ENCODE peak calls at places on chromosomes 1 and 21, in five cellular contexts. T is H54; I is retina; U is activated CD8-positive, alpha-beta memory T cell treated with anti-CD3 and anti-CD28 coated beads for 24 hours; M is retinal pigment epithelial cell. N is an unnamed sample.
A peak's percentile ranks its signal among the peaks of the same experiment; 100 is the strongest.

GRCh38 chr1:20719261-20719660 is 1.5 kb upstream of the KIF17 start:
- DNase-seq in U (no peak), T (no peak), I (no peak), M (no peak), N (no peak)

GRCh38 chr1:111538343-111539035 is 35.1 kb upstream of the ADORA3 start:
- DNase-seq in T (peak; percentile 28), M (peak; percentile 56), I (no peak), U (no peak), N (no peak)

GRCh38 chr1:81254560-81254959 is 546.2 kb upstream of the ADGRL2 start:
- DNase-seq in M (no peak), I (no peak), T (peak; percentile 5), U (no peak), N (no peak)

GRCh38 chr1:111602302-111602701 is 17.3 kb upstream of the RAP1A start:
- DNase-seq in I (no peak), U (no peak), M (no peak), T (no peak), N (no peak)

GRCh38 chr1:7975212-7975865 is 13.8 kb downstream of the PARK7 start:
- DNase-seq in U (no peak), M (peak; percentile 38), T (peak; percentile 61), I (peak; percentile 82), N (peak; percentile 82)

GRCh38 chr1:15939181-15940109 is 36.5 kb downstream of the ZBTB17 start:
- DNase-seq in U (peak; percentile 57), T (no peak), I (no peak), M (no peak), N (no peak)

GRCh38 chr1:33219886-33220661 is 36.2 kb upstream of the ZNF362 start:
- DNase-seq in U (no peak), I (no peak), T (peak; percentile 53), M (no peak), N (peak; percentile 62)

GRCh38 chr1:116910379-116911165 is 856 bp downstream of the PTGFRN start:
- DNase-seq in M (no peak), I (peak; percentile 81), T (no peak), U (peak; percentile 80), N (peak; percentile 38)

GRCh38 chr21:36976228-36976627 is 9.8 kb upstream of the HLCS start:
- DNase-seq in M (no peak), I (no peak), U (no peak), T (no peak), N (no peak)

GRCh38 chr1:60564196-60564595 is 490.6 kb upstream of the C1orf87 start:
- DNase-seq in M (no peak), T (no peak), I (no peak), U (no peak), N (no peak)

GRCh38 chr1:80582980-80583379 is 1217.8 kb upstream of the ADGRL2 start:
- DNase-seq in T (no peak), M (no peak), I (no peak), U (no peak), N (no peak)

GRCh38 chr1:18575620-18576019 is 55.0 kb upstream of the PAX7 start:
- DNase-seq in M (no peak), T (no peak), U (peak; percentile 77), I (peak; percentile 60), N (peak; percentile 76)

GRCh38 chr1:103129255-103129654 is 20.9 kb upstream of the COL11A1 start:
- DNase-seq in T (no peak), U (no peak), M (no peak), I (no peak), N (no peak)

GRCh38 chr1:178945763-178946266 is 74.9 kb upstream of the ANGPTL1 start:
- DNase-seq in I (no peak), M (no peak), T (no peak), U (peak; percentile 42), N (no peak)

GRCh38 chr1:204923209-204923608 is 52.5 kb downstream of the NFASC start:
- DNase-seq in I (peak; percentile 39), T (no peak), U (no peak), M (no peak), N (peak; percentile 17)

GRCh38 chr1:108590436-108590835 is 30.5 kb downstream of the EEIG2 start:
- DNase-seq in T (no peak), I (no peak), U (no peak), M (no peak), N (no peak)

GRCh38 chr21:35075546-35075945 is 26.4 kb upstream of the RUNX1 start:
- DNase-seq in U (no peak), M (no peak), T (no peak), I (no peak), N (no peak)

GRCh38 chr1:92168657-92169056 is 49.1 kb upstream of the C1orf146 start:
- DNase-seq in M (no peak), U (no peak), T (no peak), I (peak; percentile 45), N (no peak)

GRCh38 chr1:235307158-235308124 is 20.5 kb downstream of the ARID4B start:
- DNase-seq in M (no peak), T (no peak), U (no peak), I (no peak), N (no peak)

GRCh38 chr21:39004776-39005605 is 178.3 kb downstream of the PSMG1 start:
- DNase-seq in U (no peak), I (no peak), M (no peak), T (no peak), N (no peak)

GRCh38 chr1:87028576-87028975 is 114.1 kb downstream of the HS2ST1 start:
- DNase-seq in T (no peak), I (no peak), M (no peak), U (no peak), N (no peak)

GRCh38 chr1:20491178-20491577 is 5.2 kb upstream of the CAMK2N1 start:
- DNase-seq in M (no peak), U (no peak), T (no peak), I (no peak), N (no peak)

GRCh38 chr1:153395776-153396175 is 4.9 kb upstream of the S100A8 start:
- DNase-seq in U (no peak), M (no peak), I (no peak), T (no peak), N (no peak)

GRCh38 chr1:54278941-54279422 is 79.0 kb downstream of the MRPL37 start:
- DNase-seq in T (no peak), M (no peak), I (no peak), U (no peak), N (no peak)

GRCh38 chr1:100597069-100597741 is 59.3 kb downstream of the GPR88 start:
- DNase-seq in I (no peak), U (no peak), M (peak; percentile 16), T (peak; percentile 30), N (no peak)

GRCh38 chr1:12166834-12167492 is at the start of gene TNFRSF1B:
- DNase-seq in T (no peak), M (no peak), U (peak; percentile 90), I (peak; percentile 74), N (peak; percentile 74)

GRCh38 chr1:161117681-161118581 is at the start of the genes NIT1 and PFDN2:
- DNase-seq in T (peak; percentile 79), U (peak; percentile 93), M (peak; percentile 28), I (peak; percentile 94), N (peak; percentile 91)

GRCh38 chr1:118396824-118397530 is 211.9 kb upstream of the SPAG17 start:
- DNase-seq in T (no peak), M (no peak), I (no peak), U (no peak), N (no peak)

GRCh38 chr1:167805041-167805556 is 83.3 kb downstream of the MPZL1 start:
- DNase-seq in I (no peak), M (no peak), T (no peak), U (no peak), N (no peak)

GRCh38 chr1:30270468-30270867 is 452.9 kb downstream of the MATN1 start:
- DNase-seq in T (no peak), U (peak; percentile 9), M (no peak), I (no peak), N (no peak)

N was measured in Caco-2.